ENCODE peak calls at places on chromosomes 13 and 19, in six cellular contexts. One of them, this sample, is unnamed. For H3K4me1, the result is how much of the 10 kb centered on the place peaks cover.

GRCh38 chr13:32080328-32080744 is 48.8 kb downstream of the FRY start:
- DNase-seq in breast epithelium: no peak
- DNase-seq in fibroblast of lung: no peak
- DNase-seq in IMR-90: no peak
- DNase-seq in Peyer's patch: peak
- DNase-seq in CD4-positive, CD25-positive, alpha-beta regulatory T cell: no peak
- DNase-seq in this sample: no peak

GRCh38 chr19:21474671-21475181 is 30.7 kb upstream of the ZNF429 start:
- DNase-seq in breast epithelium: peak
- DNase-seq in IMR-90: peak
- DNase-seq in fibroblast of lung: peak
- DNase-seq in CD4-positive, CD25-positive, alpha-beta regulatory T cell: peak
- DNase-seq in Peyer's patch: peak
- DNase-seq in this sample: no peak

GRCh38 chr13:27028683-27029480 is 142.7 kb downstream of the USP12 start:
- DNase-seq in fibroblast of lung: no peak
- DNase-seq in CD4-positive, CD25-positive, alpha-beta regulatory T cell: no peak
- DNase-seq in IMR-90: no peak
- DNase-seq in Peyer's patch: no peak
- DNase-seq in breast epithelium: no peak
- DNase-seq in this sample: no peak

GRCh38 chr13:50320297-50320862 is 305.1 kb downstream of the KCNRG start:
- DNase-seq in IMR-90: peak
- DNase-seq in fibroblast of lung: peak
- DNase-seq in Peyer's patch: no peak
- DNase-seq in breast epithelium: no peak
- DNase-seq in CD4-positive, CD25-positive, alpha-beta regulatory T cell: no peak
- DNase-seq in this sample: no peak

GRCh38 chr13:39571502-39572092 is 31.4 kb downstream of the LHFPL6 start:
- DNase-seq in IMR-90: no peak
- DNase-seq in fibroblast of lung: no peak
- DNase-seq in CD4-positive, CD25-positive, alpha-beta regulatory T cell: no peak
- DNase-seq in breast epithelium: no peak
- DNase-seq in Peyer's patch: no peak
- DNase-seq in this sample: no peak

GRCh38 chr19:21835810-21836444 is at the start of gene ZNF43:
- DNase-seq in CD4-positive, CD25-positive, alpha-beta regulatory T cell: peak
- DNase-seq in Peyer's patch: peak
- DNase-seq in fibroblast of lung: peak
- DNase-seq in breast epithelium: peak
- DNase-seq in IMR-90: peak
- DNase-seq in this sample: peak

GRCh38 chr13:32790731-32791130 is 204.5 kb downstream of the PDS5B start:
- DNase-seq in IMR-90: no peak
- DNase-seq in CD4-positive, CD25-positive, alpha-beta regulatory T cell: no peak
- DNase-seq in Peyer's patch: no peak
- DNase-seq in fibroblast of lung: no peak
- DNase-seq in breast epithelium: no peak
- DNase-seq in this sample: no peak

GRCh38 chr19:45771331-45771933 is 2.4 kb upstream of the SIX5 start:
- DNase-seq in CD4-positive, CD25-positive, alpha-beta regulatory T cell: no peak
- DNase-seq in breast epithelium: no peak
- DNase-seq in fibroblast of lung: no peak
- DNase-seq in IMR-90: no peak
- DNase-seq in Peyer's patch: no peak
- DNase-seq in this sample: no peak

GRCh38 chr19:13825489-13826475 is 30.5 kb downstream of the ZSWIM4 start:
- DNase-seq in CD4-positive, CD25-positive, alpha-beta regulatory T cell: no peak
- DNase-seq in Peyer's patch: peak
- DNase-seq in fibroblast of lung: no peak
- DNase-seq in IMR-90: no peak
- DNase-seq in breast epithelium: no peak
- DNase-seq in this sample: peak

GRCh38 chr13:70964124-70964523 is 855.9 kb upstream of the KLHL1 start:
- DNase-seq in IMR-90: no peak
- DNase-seq in breast epithelium: no peak
- DNase-seq in CD4-positive, CD25-positive, alpha-beta regulatory T cell: no peak
- DNase-seq in Peyer's patch: no peak
- DNase-seq in fibroblast of lung: peak
- DNase-seq in this sample: peak

GRCh38 chr13:99382428-99383133 is 75.4 kb upstream of the GPR183 start:
- DNase-seq in CD4-positive, CD25-positive, alpha-beta regulatory T cell: peak
- DNase-seq in breast epithelium: no peak
- DNase-seq in Peyer's patch: peak
- DNase-seq in IMR-90: no peak
- DNase-seq in fibroblast of lung: no peak
- DNase-seq in this sample: no peak

GRCh38 chr13:31968473-31968872 is 63.1 kb upstream of the FRY start:
- DNase-seq in breast epithelium: no peak
- DNase-seq in CD4-positive, CD25-positive, alpha-beta regulatory T cell: no peak
- DNase-seq in Peyer's patch: peak
- DNase-seq in IMR-90: no peak
- DNase-seq in fibroblast of lung: no peak
- DNase-seq in this sample: peak

GRCh38 chr13:45362939-45363338 is 22.0 kb upstream of the TPT1 start:
- DNase-seq in Peyer's patch: no peak
- DNase-seq in fibroblast of lung: no peak
- DNase-seq in CD4-positive, CD25-positive, alpha-beta regulatory T cell: peak
- DNase-seq in breast epithelium: no peak
- DNase-seq in IMR-90: no peak
- DNase-seq in this sample: no peak

GRCh38 chr13:50276550-50276949 is 261.3 kb downstream of the KCNRG start:
- DNase-seq in IMR-90: no peak
- DNase-seq in Peyer's patch: no peak
- DNase-seq in fibroblast of lung: no peak
- DNase-seq in CD4-positive, CD25-positive, alpha-beta regulatory T cell: no peak
- DNase-seq in breast epithelium: no peak
- DNase-seq in this sample: no peak

GRCh38 chr19:13788991-13789390 is 6.3 kb upstream of the ZSWIM4 start:
- DNase-seq in CD4-positive, CD25-positive, alpha-beta regulatory T cell: peak
- DNase-seq in breast epithelium: peak
- DNase-seq in fibroblast of lung: peak
- DNase-seq in Peyer's patch: peak
- DNase-seq in IMR-90: peak
- DNase-seq in this sample: no peak

GRCh38 chr13:113410472-113411201 is 42.7 kb downstream of the ADPRHL1 start:
- DNase-seq in breast epithelium: no peak
- DNase-seq in CD4-positive, CD25-positive, alpha-beta regulatory T cell: no peak
- DNase-seq in IMR-90: peak
- DNase-seq in fibroblast of lung: peak
- DNase-seq in Peyer's patch: no peak
- DNase-seq in this sample: no peak

GRCh38 chr13:113565526-113566226 is 18.9 kb upstream of the TFDP1 start:
- DNase-seq in CD4-positive, CD25-positive, alpha-beta regulatory T cell: no peak
- DNase-seq in fibroblast of lung: no peak
- DNase-seq in Peyer's patch: no peak
- DNase-seq in breast epithelium: peak
- DNase-seq in IMR-90: no peak
- DNase-seq in this sample: no peak

GRCh38 chr19:34345934-34346333 is 19.1 kb upstream of the GPI start:
- DNase-seq in breast epithelium: no peak
- DNase-seq in Peyer's patch: peak
- DNase-seq in IMR-90: peak
- DNase-seq in fibroblast of lung: peak
- DNase-seq in CD4-positive, CD25-positive, alpha-beta regulatory T cell: peak
- DNase-seq in this sample: peak

GRCh38 chr19:53942001-53942786 is 20.5 kb upstream of the CACNG8 start:
- DNase-seq in fibroblast of lung: no peak
- DNase-seq in breast epithelium: no peak
- DNase-seq in CD4-positive, CD25-positive, alpha-beta regulatory T cell: no peak
- DNase-seq in IMR-90: no peak
- DNase-seq in Peyer's patch: no peak
- DNase-seq in this sample: peak

GRCh38 chr19:44741841-44742352 is 6.6 kb upstream of the BCL3 start:
- DNase-seq in IMR-90: peak
- DNase-seq in breast epithelium: peak
- DNase-seq in fibroblast of lung: peak
- DNase-seq in Peyer's patch: peak
- DNase-seq in CD4-positive, CD25-positive, alpha-beta regulatory T cell: no peak
- DNase-seq in this sample: peak

GRCh38 chr19:36169084-36169760 is 17.0 kb upstream of the COX7A1 start:
- DNase-seq in breast epithelium: no peak
- DNase-seq in CD4-positive, CD25-positive, alpha-beta regulatory T cell: no peak
- DNase-seq in fibroblast of lung: no peak
- DNase-seq in IMR-90: no peak
- DNase-seq in Peyer's patch: peak
- DNase-seq in this sample: peak

GRCh38 chr13:75319244-75319643 is 162.7 kb downstream of the TBC1D4 start:
- DNase-seq in breast epithelium: no peak
- DNase-seq in fibroblast of lung: no peak
- DNase-seq in Peyer's patch: no peak
- DNase-seq in CD4-positive, CD25-positive, alpha-beta regulatory T cell: no peak
- DNase-seq in IMR-90: peak
- DNase-seq in this sample: no peak

GRCh38 chr19:51676566-51677083 is 16.5 kb upstream of the SPACA6 start:
- DNase-seq in CD4-positive, CD25-positive, alpha-beta regulatory T cell: no peak
- DNase-seq in breast epithelium: no peak
- DNase-seq in Peyer's patch: no peak
- DNase-seq in fibroblast of lung: no peak
- DNase-seq in IMR-90: no peak
- DNase-seq in this sample: no peak

GRCh38 chr13:37448072-37448471 is 150.5 kb downstream of the POSTN start:
- DNase-seq in CD4-positive, CD25-positive, alpha-beta regulatory T cell: no peak
- DNase-seq in breast epithelium: no peak
- DNase-seq in Peyer's patch: no peak
- DNase-seq in IMR-90: peak
- DNase-seq in fibroblast of lung: peak
- DNase-seq in this sample: no peak

GRCh38 chr13:25037057-25037813 is 58.7 kb upstream of the PABPC3 start:
- DNase-seq in breast epithelium: no peak
- DNase-seq in Peyer's patch: peak
- DNase-seq in fibroblast of lung: peak
- DNase-seq in IMR-90: peak
- DNase-seq in CD4-positive, CD25-positive, alpha-beta regulatory T cell: peak
- DNase-seq in this sample: peak

GRCh38 chr19:19719798-19720197 is 13.1 kb downstream of the ZNF14 start:
- DNase-seq in fibroblast of lung: no peak
- DNase-seq in IMR-90: no peak
- DNase-seq in breast epithelium: no peak
- DNase-seq in CD4-positive, CD25-positive, alpha-beta regulatory T cell: peak
- DNase-seq in Peyer's patch: no peak
- DNase-seq in this sample: no peak

GRCh38 chr19:17522988-17523872 is 11.8 kb downstream of the PGLS start:
- DNase-seq in Peyer's patch: peak
- DNase-seq in CD4-positive, CD25-positive, alpha-beta regulatory T cell: peak
- DNase-seq in IMR-90: no peak
- DNase-seq in breast epithelium: no peak
- DNase-seq in fibroblast of lung: no peak
- DNase-seq in this sample: no peak

GRCh38 chr13:110450016-110450900 is 111.3 kb downstream of the RAB20 start:
- DNase-seq in fibroblast of lung: no peak
- DNase-seq in IMR-90: no peak
- DNase-seq in CD4-positive, CD25-positive, alpha-beta regulatory T cell: no peak
- DNase-seq in breast epithelium: no peak
- DNase-seq in Peyer's patch: no peak
- DNase-seq in this sample: no peak

GRCh38 chr13:99197257-99197651 is 3.4 kb upstream of the UBAC2 start:
- DNase-seq in IMR-90: no peak
- DNase-seq in CD4-positive, CD25-positive, alpha-beta regulatory T cell: no peak
- DNase-seq in Peyer's patch: no peak
- DNase-seq in fibroblast of lung: no peak
- DNase-seq in breast epithelium: no peak
- DNase-seq in this sample: no peak

GRCh38 chr19:38516802-38517201 is 83.3 kb downstream of the RYR1 start:
- DNase-seq in fibroblast of lung: no peak
- DNase-seq in breast epithelium: no peak
- DNase-seq in IMR-90: no peak
- DNase-seq in Peyer's patch: no peak
- DNase-seq in CD4-positive, CD25-positive, alpha-beta regulatory T cell: no peak
- DNase-seq in this sample: no peak

GRCh38 chr19:38519168-38519567 is 85.7 kb downstream of the RYR1 start:
- DNase-seq in fibroblast of lung: no peak
- DNase-seq in CD4-positive, CD25-positive, alpha-beta regulatory T cell: no peak
- DNase-seq in breast epithelium: no peak
- DNase-seq in Peyer's patch: no peak
- DNase-seq in IMR-90: no peak
- DNase-seq in this sample: no peak

GRCh38 chr19:38517321-38517720 is 83.8 kb downstream of the RYR1 start:
- DNase-seq in breast epithelium: no peak
- DNase-seq in CD4-positive, CD25-positive, alpha-beta regulatory T cell: no peak
- DNase-seq in Peyer's patch: no peak
- DNase-seq in IMR-90: no peak
- DNase-seq in fibroblast of lung: no peak
- DNase-seq in this sample: no peak

GRCh38 chr19:38522915-38523314 is 89.4 kb downstream of the RYR1 start:
- DNase-seq in fibroblast of lung: no peak
- DNase-seq in IMR-90: no peak
- DNase-seq in CD4-positive, CD25-positive, alpha-beta regulatory T cell: no peak
- DNase-seq in breast epithelium: no peak
- DNase-seq in Peyer's patch: no peak
- DNase-seq in this sample: no peak

DNA sequence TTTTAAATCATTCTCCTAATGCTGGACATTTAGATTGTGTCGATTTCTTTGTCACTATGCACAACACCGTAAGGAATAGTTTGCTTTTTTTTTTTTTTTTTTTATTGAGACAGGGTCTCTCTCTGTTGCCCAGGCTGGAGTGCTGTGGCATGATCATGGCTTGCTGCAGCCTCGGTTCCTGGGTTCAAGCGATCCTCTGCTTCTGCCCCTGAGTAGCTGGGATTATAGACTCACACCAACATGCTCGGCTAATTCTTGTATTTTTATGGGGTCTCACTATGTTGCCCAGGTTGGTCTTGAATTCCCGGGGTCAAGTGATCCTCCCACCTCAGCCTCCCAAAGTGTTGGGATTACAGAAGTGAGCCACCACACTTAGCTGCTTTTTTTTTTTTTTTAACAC is 86.5 kb downstream of the RYR1 start:
- DNase-seq in breast epithelium: no peak
- DNase-seq in fibroblast of lung: no peak
- DNase-seq in IMR-90: no peak
- DNase-seq in Peyer's patch: no peak
- DNase-seq in CD4-positive, CD25-positive, alpha-beta regulatory T cell: no peak
- DNase-seq in this sample: no peak
- H3K4me3 ChIP-seq in breast epithelium: no peak
- H3K4me3 ChIP-seq in fibroblast of lung: no peak
- H3K4me3 ChIP-seq in IMR-90: no peak
- H3K4me3 ChIP-seq in Peyer's patch: no peak
- H3K4me3 ChIP-seq in CD4-positive, CD25-positive, alpha-beta regulatory T cell: no peak
- H3K4me3 ChIP-seq in this sample: no peak

GRCh38 chr13:94596575-94596971 is 621 bp upstream of the TGDS start:
- DNase-seq in IMR-90: no peak
- DNase-seq in fibroblast of lung: no peak
- DNase-seq in breast epithelium: no peak
- DNase-seq in Peyer's patch: no peak
- DNase-seq in CD4-positive, CD25-positive, alpha-beta regulatory T cell: no peak
- DNase-seq in this sample: no peak
- H3K4me1 ChIP-seq in IMR-90: under half
- H3K4me1 ChIP-seq in fibroblast of lung: under half
- H3K4me1 ChIP-seq in breast epithelium: under half
- H3K4me1 ChIP-seq in Peyer's patch: under half
- H3K4me1 ChIP-seq in CD4-positive, CD25-positive, alpha-beta regulatory T cell: under half
- H3K4me1 ChIP-seq in this sample: under half

GRCh38 chr19:11905928-11906327 is 18.3 kb downstream of the ZNF69 start:
- DNase-seq in CD4-positive, CD25-positive, alpha-beta regulatory T cell: no peak
- DNase-seq in IMR-90: no peak
- DNase-seq in breast epithelium: no peak
- DNase-seq in fibroblast of lung: no peak
- DNase-seq in Peyer's patch: no peak
- DNase-seq in this sample: no peak
- H3K4me3 ChIP-seq in CD4-positive, CD25-positive, alpha-beta regulatory T cell: no peak
- H3K4me3 ChIP-seq in IMR-90: no peak
- H3K4me3 ChIP-seq in breast epithelium: no peak
- H3K4me3 ChIP-seq in fibroblast of lung: no peak
- H3K4me3 ChIP-seq in Peyer's patch: no peak
- H3K4me3 ChIP-seq in this sample: no peak

GRCh38 chr19:2062770-2063169 is 11.7 kb upstream of the MKNK2 start:
- DNase-seq in breast epithelium: no peak
- DNase-seq in CD4-positive, CD25-positive, alpha-beta regulatory T cell: no peak
- DNase-seq in Peyer's patch: no peak
- DNase-seq in IMR-90: no peak
- DNase-seq in fibroblast of lung: no peak
- DNase-seq in this sample: no peak
- H3K4me1 ChIP-seq in breast epithelium: under half
- H3K4me1 ChIP-seq in CD4-positive, CD25-positive, alpha-beta regulatory T cell: under half
- H3K4me1 ChIP-seq in Peyer's patch: under half
- H3K4me1 ChIP-seq in IMR-90: under half
- H3K4me1 ChIP-seq in fibroblast of lung: under half
- H3K4me1 ChIP-seq in this sample: under half

This sample was measured in BE2C.